ENCODE peak calls at places on chromosomes 12 and 14, in four cellular contexts. P, Y, X and F are unnamed samples.

GRCh38 chr14:61927521-61927920 is 165.3 kb downstream of the SNAPC1 start:
- DNase-seq in P (no peak), Y (no peak), X (no peak), F (no peak)

GRCh38 chr14:64686216-64686615 is 18.0 kb upstream of the PLEKHG3 start:
- DNase-seq in P (no peak), Y (no peak), X (no peak), F (no peak)

GRCh38 chr14:91171291-91171690 is 57.4 kb downstream of the DGLUCY start:
- DNase-seq in P (no peak), Y (no peak), X (peak), F (no peak)

GRCh38 chr12:132230381-132230780 is 86.1 kb downstream of the NOC4L start:
- DNase-seq in P (no peak), Y (no peak), X (no peak), F (no peak)

GRCh38 chr12:95413576-95413975 is 60.4 kb upstream of the METAP2 start:
- DNase-seq in P (no peak), Y (no peak), X (no peak), F (no peak)

GRCh38 chr12:92226036-92226661 is 80.5 kb upstream of the BTG1 start:
- DNase-seq in P (no peak), Y (no peak), X (no peak), F (no peak)

GRCh38 chr12:132831771-132832170 is 3.1 kb upstream of the GOLGA3 start:
- DNase-seq in P (no peak), Y (no peak), X (no peak), F (no peak)

GRCh38 chr12:124276337-124276736 is 18.6 kb upstream of the RFLNA start:
- DNase-seq in P (no peak), Y (no peak), X (no peak), F (no peak)

GRCh38 chr14:55220230-55220629 is 28.8 kb upstream of the DLGAP5 start:
- DNase-seq in P (no peak), Y (no peak), X (no peak), F (no peak)

GRCh38 chr12:25975682-25976081 is 17.2 kb downstream of the RASSF8 start:
- DNase-seq in P (no peak), Y (no peak), X (no peak), F (no peak)

GRCh38 chr12:132263451-132264065 is 65.8 kb downstream of the GALNT9 start:
- DNase-seq in P (no peak), Y (no peak), X (no peak), F (no peak)

GRCh38 chr14:70821916-70822705 is 12.8 kb upstream of the MAP3K9 start:
- DNase-seq in P (peak), Y (peak), X (no peak), F (peak)

GRCh38 chr12:1796515-1797010 is 23.8 kb upstream of the LRTM2 start:
- DNase-seq in P (peak), Y (peak), X (no peak), F (no peak)

GRCh38 chr12:41190360-41190759 is 2.2 kb downstream of the PDZRN4 start:
- DNase-seq in P (no peak), Y (no peak), X (no peak), F (no peak)

GRCh38 chr14:22333408-22334274 is 255.4 kb downstream of the DAD1 start:
- DNase-seq in P (no peak), Y (no peak), X (peak), F (no peak)

GRCh38 chr12:26338574-26339572 is 143.5 kb downstream of the SSPN start:
- DNase-seq in P (no peak), Y (no peak), X (no peak), F (peak)

GRCh38 chr12:39037115-39037514 is 131.7 kb upstream of the CPNE8 start:
- DNase-seq in P (no peak), Y (no peak), X (no peak), F (no peak)

GRCh38 chr12:71626768-71627167 is 36.9 kb downstream of the ZFC3H1 start:
- DNase-seq in P (no peak), Y (no peak), X (no peak), F (no peak)

GRCh38 chr12:24664151-24664550 is 284.8 kb downstream of the BCAT1 start:
- DNase-seq in P (no peak), Y (no peak), X (no peak), F (no peak)

GRCh38 chr12:109738878-109739665 is 25.4 kb downstream of the FAM222A start:
- DNase-seq in P (no peak), Y (no peak), X (no peak), F (no peak)

GRCh38 chr12:6921539-6921938 is 6.2 kb upstream of the ATN1 start:
- DNase-seq in P (no peak), Y (no peak), X (no peak), F (no peak)

GRCh38 chr12:6917491-6918231 is 3.3 kb downstream of the ENO2 start:
- DNase-seq in P (no peak), Y (no peak), X (no peak), F (no peak)

GRCh38 chr12:6916426-6917200 is 2.2 kb downstream of the ENO2 start:
- DNase-seq in P (no peak), Y (no peak), X (no peak), F (no peak)

GRCh38 chr12:6921996-6922935 is 5.5 kb upstream of the ATN1 start:
- DNase-seq in P (peak), Y (no peak), X (no peak), F (no peak)

DNA sequence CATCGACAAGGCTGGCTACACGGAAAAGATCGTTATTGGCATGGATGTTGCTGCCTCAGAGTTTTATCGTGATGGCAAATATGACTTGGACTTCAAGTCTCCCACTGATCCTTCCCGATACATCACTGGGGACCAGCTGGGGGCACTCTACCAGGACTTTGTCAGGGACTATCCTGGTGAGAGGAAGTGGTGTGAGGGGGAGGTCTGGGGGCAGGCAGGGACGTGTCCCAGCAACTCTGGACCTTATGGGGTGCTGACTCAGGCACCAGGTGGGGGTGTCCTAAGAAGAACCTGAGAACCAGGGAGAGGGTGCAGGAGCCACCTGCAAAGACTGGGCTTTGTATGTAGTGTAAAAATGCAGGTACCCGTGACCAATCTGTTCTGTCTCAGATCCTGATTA is 5.2 kb downstream of the ENO2 start:
- DNase-seq in P (peak), Y (no peak), X (no peak), F (no peak)
- TF ChIP-seq CTCF in P (peak), Y (no peak), X (no peak), F (no peak)

DNA sequence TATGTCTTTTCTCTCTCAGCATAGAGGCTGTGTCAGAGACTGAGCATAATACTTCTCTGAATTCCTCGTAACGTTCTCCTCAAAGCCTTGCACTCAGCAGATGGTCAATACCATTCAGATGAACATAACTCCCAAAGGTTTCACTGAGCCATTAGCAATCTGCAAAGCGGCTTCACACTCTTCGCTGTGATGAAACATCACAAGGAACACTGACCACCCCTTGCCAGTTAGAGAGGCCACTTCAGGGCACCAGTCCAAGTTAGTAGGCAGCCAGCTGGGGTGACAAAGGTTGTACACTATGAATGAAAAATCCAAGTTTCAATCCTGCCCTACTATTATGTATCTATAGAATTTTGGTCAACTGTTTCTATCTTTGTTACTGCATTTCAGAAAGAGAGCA is 30.2 kb upstream of the STON2 start:
- DNase-seq in P (no peak), Y (no peak), X (no peak), F (no peak)
- TF ChIP-seq CTCF in P (no peak), Y (no peak), X (no peak), F (no peak)

GRCh38 chr14:99036594-99037293 is 235.3 kb downstream of the BCL11B start:
- DNase-seq in P (no peak), Y (no peak), X (no peak), F (no peak)

GRCh38 chr14:99035712-99036593 is 236.0 kb downstream of the BCL11B start:
- DNase-seq in P (no peak), Y (no peak), X (peak), F (no peak)

GRCh38 chr14:99035268-99035667 is 236.7 kb downstream of the BCL11B start:
- DNase-seq in P (no peak), Y (no peak), X (no peak), F (no peak)

GRCh38 chr14:99033951-99034350 is 238.0 kb downstream of the BCL11B start:
- DNase-seq in P (no peak), Y (no peak), X (no peak), F (no peak)

DNA sequence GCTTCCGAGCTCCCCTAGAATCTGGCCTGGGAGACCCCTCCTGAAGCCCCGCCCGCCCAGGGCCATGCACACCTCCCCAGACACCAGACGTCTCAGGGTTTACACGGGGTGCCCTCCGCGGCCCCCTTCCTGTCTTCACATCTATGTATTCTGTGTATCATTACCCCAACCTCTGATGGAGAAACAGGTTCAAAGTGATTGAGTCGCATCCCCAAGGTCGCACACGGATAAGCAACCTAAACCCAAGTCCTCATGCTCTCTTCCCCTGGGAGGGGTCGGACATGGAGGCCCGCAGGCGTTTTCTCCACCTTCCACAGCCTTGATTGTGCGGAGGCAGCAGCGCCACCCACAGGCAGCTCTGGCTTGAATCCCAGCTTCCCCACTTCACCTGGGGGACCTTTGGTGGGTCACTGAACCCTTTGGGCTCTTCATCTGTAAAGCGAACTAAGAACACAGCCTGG is 237.3 kb downstream of the BCL11B start:
- DNase-seq in P (no peak), Y (no peak), X (no peak), F (no peak)
- TF ChIP-seq CTCF in P (no peak), Y (no peak), X (no peak), F (no peak)

GRCh38 chr14:34099630-34100029 is 148.8 kb upstream of the EGLN3 start:
- DNase-seq in P (no peak), Y (no peak), X (no peak), F (no peak)

GRCh38 chr14:34098045-34098984 is 147.4 kb upstream of the EGLN3 start:
- DNase-seq in P (no peak), Y (peak), X (no peak), F (peak)

GRCh38 chr14:34094384-34094783 is 143.5 kb upstream of the EGLN3 start:
- DNase-seq in P (no peak), Y (no peak), X (no peak), F (no peak)

GRCh38 chr14:34103176-34103575 is 152.3 kb upstream of the EGLN3 start:
- DNase-seq in P (no peak), Y (no peak), X (no peak), F (no peak)

GRCh38 chr14:34098985-34099349 is 148.1 kb upstream of the EGLN3 start:
- DNase-seq in P (no peak), Y (no peak), X (no peak), F (no peak)
- TF ChIP-seq CTCF in P (no peak), Y (no peak), X (no peak), F (no peak)

GRCh38 chr12:76740501-76740900 is 23.4 kb upstream of the ZDHHC17 start:
- DNase-seq in P (no peak), Y (no peak), X (no peak), F (no peak)

GRCh38 chr12:76739896-76740295 is 24.0 kb upstream of the ZDHHC17 start:
- DNase-seq in P (no peak), Y (no peak), X (no peak), F (no peak)

DNA sequence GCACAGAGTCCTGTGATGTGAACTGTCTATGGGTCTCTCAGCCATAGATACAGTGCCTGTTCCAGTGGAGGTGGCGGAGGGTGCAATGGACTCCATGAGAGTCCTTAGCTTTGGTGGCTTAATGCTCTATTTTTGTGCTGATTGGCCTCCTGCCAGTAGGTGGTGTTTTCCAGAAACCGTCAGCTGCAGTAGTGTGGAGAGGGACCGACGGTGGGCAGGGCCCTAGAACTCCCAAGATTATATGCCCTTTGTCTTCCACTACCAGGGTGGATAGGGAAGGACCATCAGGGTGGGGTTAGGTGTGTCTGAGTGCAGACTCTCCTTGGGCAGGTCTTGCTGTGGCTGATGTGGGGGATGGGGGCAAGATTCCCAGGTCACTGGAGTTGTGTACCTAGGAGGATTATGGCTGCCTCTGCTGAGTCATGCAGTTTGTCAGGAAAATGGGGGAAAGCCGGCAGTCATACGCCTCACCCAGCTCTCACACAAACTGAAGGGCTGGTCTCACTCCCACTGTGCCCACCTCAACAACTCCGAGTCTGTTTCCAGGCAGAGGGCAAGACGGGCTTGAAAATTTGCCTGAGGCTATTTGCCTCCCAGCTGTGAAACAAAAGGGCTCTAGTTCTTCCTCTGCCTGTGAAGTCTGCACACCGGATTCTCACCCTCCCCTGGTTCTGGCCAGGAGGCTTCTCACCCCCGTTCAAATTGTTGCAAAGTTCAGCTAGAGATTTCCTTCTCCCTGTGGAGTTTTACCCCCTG is 24.9 kb upstream of the ZDHHC17 start:
- DNase-seq in P (no peak), Y (no peak), X (no peak), F (no peak)
- TF ChIP-seq CTCF in P (no peak), Y (no peak), X (no peak), F (no peak)

GRCh38 chr12:112450725-112451124 is 32.0 kb downstream of the PTPN11 start:
- DNase-seq in P (no peak), Y (no peak), X (no peak), F (no peak)

GRCh38 chr12:112458751-112459150 is 40.0 kb downstream of the PTPN11 start:
- DNase-seq in P (no peak), Y (no peak), X (no peak), F (no peak)

GRCh38 chr12:112458330-112458729 is 39.6 kb downstream of the PTPN11 start:
- DNase-seq in P (no peak), Y (no peak), X (no peak), F (no peak)

GRCh38 chr12:112456029-112456428 is 37.3 kb downstream of the PTPN11 start:
- DNase-seq in P (no peak), Y (no peak), X (no peak), F (no peak)
- TF ChIP-seq CTCF in P (no peak), Y (no peak), X (no peak), F (no peak)